ENCODE peak calls at places on chromosomes 6 and 20, in five cellular contexts. One of them, this sample, is unnamed.

GRCh38 chr20:46348231-46348803 is 40.0 kb upstream of the CDH22 start:
- DNase-seq in coronary artery: no peak
- DNase-seq in AG04450: no peak
- DNase-seq in pancreas: no peak
- DNase-seq in HepG2: no peak
- DNase-seq in this sample: no peak

GRCh38 chr6:95325858-95326257 is 251.5 kb upstream of the MANEA start:
- DNase-seq in coronary artery: no peak
- DNase-seq in AG04450: no peak
- DNase-seq in pancreas: no peak
- DNase-seq in HepG2: no peak
- DNase-seq in this sample: no peak

GRCh38 chr6:111469543-111469942 is 13.5 kb downstream of the REV3L start:
- DNase-seq in coronary artery: no peak
- DNase-seq in AG04450: no peak
- DNase-seq in pancreas: no peak
- DNase-seq in HepG2: no peak
- DNase-seq in this sample: no peak

GRCh38 chr6:79841577-79842381 is 105.6 kb downstream of the ELOVL4 start:
- DNase-seq in coronary artery: no peak
- DNase-seq in AG04450: no peak
- DNase-seq in pancreas: no peak
- DNase-seq in HepG2: no peak
- DNase-seq in this sample: no peak

GRCh38 chr6:112296694-112297093 is 42.3 kb upstream of the LAMA4 start:
- DNase-seq in coronary artery: no peak
- DNase-seq in AG04450: no peak
- DNase-seq in pancreas: no peak
- DNase-seq in HepG2: no peak
- DNase-seq in this sample: no peak

GRCh38 chr6:34234667-34235604 is 1.7 kb upstream of the HMGA1 start:
- DNase-seq in coronary artery: no peak
- DNase-seq in AG04450: no peak
- DNase-seq in pancreas: peak; percentile 60
- DNase-seq in HepG2: no peak
- DNase-seq in this sample: no peak

GRCh38 chr6:97040355-97040860 is 115.9 kb downstream of the KLHL32 start:
- DNase-seq in coronary artery: no peak
- DNase-seq in AG04450: no peak
- DNase-seq in pancreas: no peak
- DNase-seq in HepG2: no peak
- DNase-seq in this sample: no peak

GRCh38 chr6:11600251-11600650 is 62.7 kb downstream of the TMEM170B start:
- DNase-seq in coronary artery: no peak
- DNase-seq in AG04450: no peak
- DNase-seq in pancreas: no peak
- DNase-seq in HepG2: no peak
- DNase-seq in this sample: no peak

GRCh38 chr20:45377191-45377775 is 842 bp downstream of the TP53TG5 start:
- DNase-seq in coronary artery: no peak
- DNase-seq in AG04450: no peak
- DNase-seq in pancreas: no peak
- DNase-seq in HepG2: no peak
- DNase-seq in this sample: no peak

GRCh38 chr20:48621256-48622078 is 206.3 kb downstream of the PREX1 start:
- DNase-seq in coronary artery: no peak
- DNase-seq in AG04450: no peak
- DNase-seq in pancreas: peak; percentile 45
- DNase-seq in HepG2: no peak
- DNase-seq in this sample: no peak

GRCh38 chr20:48538058-48538825 is 289.6 kb downstream of the PREX1 start:
- DNase-seq in coronary artery: no peak
- DNase-seq in AG04450: no peak
- DNase-seq in pancreas: no peak
- DNase-seq in HepG2: peak; percentile 37
- DNase-seq in this sample: peak; percentile 100

GRCh38 chr6:35583893-35584688 is 71.4 kb upstream of the TULP1 start:
- DNase-seq in coronary artery: no peak
- DNase-seq in AG04450: peak; percentile 53
- DNase-seq in pancreas: no peak
- DNase-seq in HepG2: peak; percentile 78
- DNase-seq in this sample: no peak

GRCh38 chr20:52838510-52839241 is 133.5 kb upstream of the TSHZ2 start:
- DNase-seq in coronary artery: no peak
- DNase-seq in AG04450: no peak
- DNase-seq in pancreas: no peak
- DNase-seq in HepG2: no peak
- DNase-seq in this sample: no peak

GRCh38 chr20:48695255-48695654 is 132.5 kb downstream of the PREX1 start:
- DNase-seq in coronary artery: no peak
- DNase-seq in AG04450: no peak
- DNase-seq in pancreas: no peak
- DNase-seq in HepG2: no peak
- DNase-seq in this sample: no peak

GRCh38 chr6:82015043-82015442 is 232.5 kb downstream of the IBTK start:
- DNase-seq in coronary artery: no peak
- DNase-seq in AG04450: no peak
- DNase-seq in pancreas: no peak
- DNase-seq in HepG2: no peak
- DNase-seq in this sample: no peak

GRCh38 chr6:34196116-34196832 is 40.4 kb upstream of the HMGA1 start:
- DNase-seq in coronary artery: peak; percentile 89
- DNase-seq in AG04450: peak; percentile 11
- DNase-seq in pancreas: peak; percentile 98
- DNase-seq in HepG2: no peak
- DNase-seq in this sample: no peak

DNA sequence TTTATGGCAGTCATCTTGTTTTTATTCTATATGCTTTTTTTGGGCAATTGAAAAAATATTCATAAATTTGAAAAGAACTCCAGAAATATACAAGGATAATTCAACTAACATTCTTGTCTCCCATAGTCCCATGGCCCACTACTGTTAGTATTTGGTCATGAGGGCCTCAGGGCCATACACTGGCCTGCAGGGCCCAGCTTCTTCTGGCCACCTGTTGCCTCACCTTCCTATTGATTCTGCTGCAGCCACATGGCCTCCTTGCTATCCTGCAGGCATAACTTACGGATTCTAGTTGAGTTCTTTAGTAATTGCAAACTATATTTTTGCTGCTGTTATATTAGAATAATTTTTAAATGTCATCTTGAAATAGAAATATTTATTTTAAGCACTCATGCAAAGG is 72.6 kb downstream of the SCAND1 start:
- DNase-seq in coronary artery: no peak
- DNase-seq in AG04450: no peak
- DNase-seq in pancreas: no peak
- DNase-seq in HepG2: no peak
- DNase-seq in this sample: no peak
- TF ChIP-seq CTCF in coronary artery: no peak
- TF ChIP-seq CTCF in AG04450: no peak
- TF ChIP-seq CTCF in pancreas: no peak
- TF ChIP-seq CTCF in HepG2: no peak
- TF ChIP-seq CTCF in this sample: no peak

GRCh38 chr6:154343473-154344308 is 12.9 kb downstream of the IPCEF1 start:
- DNase-seq in coronary artery: no peak
- DNase-seq in AG04450: no peak
- DNase-seq in pancreas: peak; percentile 63
- DNase-seq in HepG2: no peak
- DNase-seq in this sample: no peak
- TF ChIP-seq CTCF in coronary artery: no peak
- TF ChIP-seq CTCF in AG04450: peak; percentile 39
- TF ChIP-seq CTCF in pancreas: peak; percentile 12
- TF ChIP-seq CTCF in HepG2: peak; percentile 20
- TF ChIP-seq CTCF in this sample: no peak

GRCh38 chr20:5434116-5434515 is 117.4 kb upstream of the PROKR2 start:
- DNase-seq in coronary artery: no peak
- DNase-seq in AG04450: no peak
- DNase-seq in pancreas: no peak
- DNase-seq in HepG2: no peak
- DNase-seq in this sample: no peak
- TF ChIP-seq CTCF in coronary artery: no peak
- TF ChIP-seq CTCF in AG04450: no peak
- TF ChIP-seq CTCF in pancreas: no peak
- TF ChIP-seq CTCF in HepG2: no peak
- TF ChIP-seq CTCF in this sample: no peak

GRCh38 chr6:42091718-42092023 is 41.3 kb downstream of the TAF8 start:
- DNase-seq in coronary artery: no peak
- DNase-seq in AG04450: no peak
- DNase-seq in pancreas: no peak
- DNase-seq in HepG2: no peak
- DNase-seq in this sample: no peak

GRCh38 chr6:42099340-42100028 is 42.9 kb downstream of the C6orf132 start:
- DNase-seq in coronary artery: no peak
- DNase-seq in AG04450: no peak
- DNase-seq in pancreas: no peak
- DNase-seq in HepG2: peak; percentile 39
- DNase-seq in this sample: peak; percentile 90

GRCh38 chr6:42095066-42095465 is 44.7 kb downstream of the TAF8 start:
- DNase-seq in coronary artery: no peak
- DNase-seq in AG04450: no peak
- DNase-seq in pancreas: no peak
- DNase-seq in HepG2: no peak
- DNase-seq in this sample: no peak

GRCh38 chr6:42093582-42094329 is 43.4 kb downstream of the TAF8 start:
- DNase-seq in coronary artery: no peak
- DNase-seq in AG04450: no peak
- DNase-seq in pancreas: no peak
- DNase-seq in HepG2: peak; percentile 64
- DNase-seq in this sample: no peak

GRCh38 chr6:42095776-42096541 is 45.6 kb downstream of the TAF8 start:
- DNase-seq in coronary artery: no peak
- DNase-seq in AG04450: no peak
- DNase-seq in pancreas: no peak
- DNase-seq in HepG2: peak; percentile 74
- DNase-seq in this sample: no peak
- TF ChIP-seq CTCF in coronary artery: no peak
- TF ChIP-seq CTCF in AG04450: peak; percentile 17
- TF ChIP-seq CTCF in pancreas: no peak
- TF ChIP-seq CTCF in HepG2: peak; percentile 75
- TF ChIP-seq CTCF in this sample: peak; percentile 19

This sample was measured in RWPE2.